ENCODE peak calls at places on chromosome 3, in four cellular contexts. I, Q, X and N are unnamed samples.

GRCh38 chr3:17770682-17771081 is 28.3 kb upstream of the TBC1D5 start:
- DNase-seq in I (no peak), Q (no peak), X (no peak), N (no peak)

GRCh38 chr3:101319531-101319930 is 844 bp downstream of the IMPG2 start:
- DNase-seq in I (no peak), Q (no peak), X (no peak), N (no peak)

GRCh38 chr3:48411041-48411588 is 18.8 kb downstream of the PLXNB1 start:
- DNase-seq in I (no peak), Q (no peak), X (no peak), N (no peak)

GRCh38 chr3:129796146-129796545 is 97.4 kb downstream of the TMCC1 start:
- DNase-seq in I (no peak), Q (no peak), X (no peak), N (no peak)

GRCh38 chr3:98692787-98693473 is 70.2 kb upstream of the ST3GAL6 start:
- DNase-seq in I (no peak), Q (no peak), X (peak; percentile 12), N (no peak)

GRCh38 chr3:114121996-114122709 is 56.7 kb downstream of the DRD3 start:
- DNase-seq in I (no peak), Q (no peak), X (no peak), N (no peak)

GRCh38 chr3:46900356-46900755 is 22.8 kb downstream of the PTH1R start:
- DNase-seq in I (no peak), Q (no peak), X (no peak), N (no peak)

GRCh38 chr3:9399746-9400145 is 2.3 kb downstream of the SETD5 start:
- DNase-seq in I (no peak), Q (peak; percentile 69), X (peak; percentile 79), N (peak; percentile 54)

GRCh38 chr3:12897537-12898289 is 56.3 kb upstream of the RPL32 start:
- DNase-seq in I (no peak), Q (no peak), X (no peak), N (no peak)

GRCh38 chr3:138809506-138810266 is 25.0 kb downstream of the PIK3CB start:
- DNase-seq in I (no peak), Q (no peak), X (no peak), N (no peak)

GRCh38 chr3:115021061-115021460 is 126.0 kb downstream of the ZBTB20 start:
- DNase-seq in I (no peak), Q (no peak), X (no peak), N (no peak)

GRCh38 chr3:17894434-17895060 is 152.1 kb upstream of the TBC1D5 start:
- DNase-seq in I (no peak), Q (peak; percentile 17), X (peak; percentile 5), N (peak; percentile 18)

GRCh38 chr3:112651516-112651915 is 10.6 kb upstream of the CCDC80 start:
- DNase-seq in I (no peak), Q (no peak), X (no peak), N (no peak)

GRCh38 chr3:188940213-188940914 is 231.4 kb upstream of the TPRG1 start:
- DNase-seq in I (no peak), Q (no peak), X (no peak), N (no peak)

GRCh38 chr3:101829066-101829830 is 20.1 kb upstream of the NFKBIZ start:
- DNase-seq in I (no peak), Q (no peak), X (no peak), N (no peak)

GRCh38 chr3:184110316-184110725 is 13.5 kb downstream of the HTR3E start:
- DNase-seq in I (no peak), Q (no peak), X (peak; percentile 50), N (no peak)

GRCh38 chr3:51024765-51025681 is 350.3 kb downstream of the DOCK3 start:
- DNase-seq in I (no peak), Q (no peak), X (no peak), N (peak; percentile 9)

DNA sequence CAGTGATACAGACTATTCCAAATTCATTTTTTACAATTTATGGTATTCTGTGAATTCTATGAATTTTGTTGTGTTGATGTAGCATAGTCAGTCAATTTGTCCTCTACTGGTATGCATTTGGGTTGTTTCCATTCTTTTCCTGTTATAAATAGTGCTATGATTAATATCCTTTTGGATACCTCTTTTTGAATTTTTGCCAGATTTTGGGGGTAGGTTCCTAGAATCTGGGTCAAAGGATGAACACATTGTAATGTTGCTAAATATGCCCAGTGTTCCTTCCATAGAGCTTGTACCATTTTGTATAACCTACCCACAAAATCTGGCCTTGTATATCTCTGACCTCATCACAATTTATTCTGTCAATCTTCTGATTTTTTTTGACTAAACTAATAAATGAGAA is 44.4 kb upstream of the C3orf38 start:
- DNase-seq in I (no peak), Q (no peak), X (no peak), N (no peak)
- TF ChIP-seq TARDBP in I (no peak), Q (no peak), X (no peak), N (no peak)

GRCh38 chr3:171165499-171165921 is 139.0 kb upstream of the SLC2A2 start:
- DNase-seq in I (no peak), Q (no peak), X (no peak), N (no peak)
- TF ChIP-seq TARDBP in I (no peak), Q (no peak), X (no peak), N (no peak)

GRCh38 chr3:67998222-67998760 is 343.9 kb upstream of the SUCLG2 start:
- DNase-seq in I (no peak), Q (no peak), X (no peak), N (no peak)
- TF ChIP-seq TARDBP in I (no peak), Q (no peak), X (no peak), N (no peak)

GRCh38 chr3:32455609-32456428 is 46.8 kb downstream of the CMTM6 start:
- DNase-seq in I (no peak), Q (peak; percentile 5), X (no peak), N (no peak)
- TF ChIP-seq TARDBP in I (no peak), Q (no peak), X (no peak), N (no peak)

DNA sequence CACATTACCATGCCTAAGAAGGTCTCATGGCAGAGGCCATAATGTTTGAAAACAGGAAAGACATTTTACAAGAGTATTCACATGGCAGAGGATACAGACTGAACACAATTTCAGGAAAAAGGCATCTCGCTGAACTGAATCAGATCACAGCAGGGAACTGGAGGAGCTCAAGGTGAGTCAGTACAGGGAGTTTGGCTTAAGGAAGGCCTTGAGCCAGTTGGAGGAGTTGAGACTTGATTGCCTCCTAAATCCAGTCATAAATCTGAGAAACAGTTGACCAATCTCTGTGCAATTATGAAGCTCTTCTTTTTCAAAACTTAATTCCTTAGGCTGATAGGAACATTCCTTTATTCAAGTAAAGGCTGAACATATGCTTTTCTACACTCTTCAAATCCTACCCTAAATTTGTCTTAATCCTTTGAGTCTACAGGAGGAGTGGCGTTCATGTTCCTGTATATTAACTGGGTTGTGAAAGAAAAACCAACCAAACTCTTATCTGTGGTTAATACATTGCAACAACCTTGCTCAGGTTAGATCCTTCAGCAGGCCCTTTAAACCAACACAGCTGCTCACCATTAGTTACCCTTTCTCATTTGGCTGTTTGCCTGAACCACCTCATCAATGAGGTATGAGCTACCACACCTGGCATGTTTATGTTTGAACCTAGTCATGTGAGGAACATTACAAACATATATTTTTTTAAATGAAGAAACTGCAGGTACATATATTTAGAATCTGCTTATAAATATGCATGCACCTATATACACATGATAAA is 404.1 kb upstream of the ATP11B start:
- DNase-seq in I (no peak), Q (no peak), X (no peak), N (no peak)
- TF ChIP-seq TARDBP in I (no peak), Q (no peak), X (no peak), N (no peak)

GRCh38 chr3:142577701-142578308 is 728 bp downstream of the ATR start:
- DNase-seq in I (no peak), Q (no peak), X (no peak), N (no peak)

GRCh38 chr3:142576792-142577191 is 1.7 kb downstream of the ATR start:
- DNase-seq in I (no peak), Q (no peak), X (no peak), N (no peak)

GRCh38 chr3:142578309-142579223 is at the start of gene ATR:
- DNase-seq in I (peak; percentile 87), Q (peak; percentile 94), X (peak; percentile 89), N (peak; percentile 91)

GRCh38 chr3:142580061-142580423 is 1.5 kb upstream of the ATR start:
- DNase-seq in I (no peak), Q (no peak), X (no peak), N (no peak)

DNA sequence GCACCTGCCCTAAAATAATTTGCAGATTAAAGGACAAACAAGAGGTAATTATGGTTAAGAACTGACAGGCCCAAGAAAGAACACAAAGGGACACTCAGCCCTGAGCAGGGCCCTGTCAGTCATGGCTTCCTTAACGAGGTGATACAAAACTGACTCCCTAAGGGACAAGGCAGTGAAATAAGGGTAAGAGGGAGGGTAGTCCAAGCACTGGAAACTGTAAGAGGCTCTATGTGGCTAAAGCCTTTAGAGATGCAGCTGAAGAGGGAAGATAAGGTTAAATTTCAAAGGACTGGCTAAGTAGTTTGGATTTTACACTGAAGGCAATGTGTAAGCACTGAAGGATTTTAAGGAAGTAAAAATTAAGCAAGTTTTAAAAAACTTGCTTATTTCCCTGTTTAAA is 3.9 kb downstream of the ATR start:
- DNase-seq in I (no peak), Q (peak; percentile 27), X (no peak), N (no peak)
- TF ChIP-seq TARDBP in I (no peak), Q (no peak), X (no peak), N (no peak)

GRCh38 chr3:133887075-133887950 is 8.4 kb downstream of the RAB6B start:
- DNase-seq in I (no peak), Q (no peak), X (no peak), N (no peak)
- TF ChIP-seq TARDBP in I (no peak), Q (no peak), X (no peak), N (no peak)

DNA sequence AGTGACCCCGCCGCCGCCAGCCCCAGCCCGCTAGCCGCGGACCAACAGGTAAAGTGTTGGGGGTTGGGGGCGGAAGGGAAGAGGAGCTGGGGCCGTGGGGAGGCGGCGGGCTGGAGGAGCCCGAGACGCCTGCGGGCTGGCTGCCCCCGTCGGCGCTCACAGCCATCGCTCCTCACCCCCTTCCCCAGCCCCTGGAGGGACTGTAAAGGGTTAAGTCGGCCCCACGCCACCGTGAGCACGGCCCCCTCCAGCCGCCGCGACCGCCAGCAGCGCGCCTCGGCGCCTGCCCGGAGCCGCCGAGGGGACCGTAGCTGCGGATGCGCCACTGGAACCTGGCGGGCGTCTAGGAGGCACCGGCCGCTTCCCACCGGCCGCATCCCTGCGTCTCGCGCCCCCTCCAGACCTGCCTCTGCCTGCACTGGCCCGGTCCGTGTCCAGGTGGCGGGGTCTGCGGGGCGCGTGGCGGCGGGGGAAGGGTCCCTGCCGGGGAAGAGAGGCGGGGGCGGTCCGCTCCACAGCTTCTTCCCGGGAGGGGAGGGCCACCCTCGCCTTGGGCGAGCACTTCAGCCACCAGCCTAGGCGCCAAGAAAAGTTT is 522 bp downstream of the MED12L start:
- DNase-seq in I (no peak), Q (no peak), X (no peak), N (peak; percentile 53)
- TF ChIP-seq TARDBP in I (no peak), Q (no peak), X (no peak), N (no peak)